ENCODE peak calls at places on chromosomes 12 and 14, in seven cellular contexts. W is right lobe of liver, I is adrenal gland, O is mesothelial cell of epicardium, R is astrocyte, N is HFF-Myc, J is PC-3. H is an unnamed sample.

GRCh38 chr12:119621878-119622277 is 28.3 kb downstream of the TMEM233 start:
- DNase-seq in W (no peak), I (no peak), O (no peak), R (peak; percentile 18), N (no peak), J (no peak), H (no peak)

GRCh38 chr12:108881953-108882352 is 2.1 kb downstream of the DAO start:
- DNase-seq in W (no peak), I (no peak), O (no peak), R (no peak), N (no peak), J (peak; percentile 42), H (no peak)

GRCh38 chr12:15122349-15122748 is 98.9 kb downstream of the RERG start:
- DNase-seq in W (no peak), I (peak; percentile 69), O (no peak), R (no peak), N (no peak), J (no peak), H (no peak)

GRCh38 chr12:108193493-108193892 is 64.4 kb downstream of the WSCD2 start:
- DNase-seq in W (no peak), I (no peak), O (no peak), R (no peak), N (no peak), J (no peak), H (no peak)

GRCh38 chr12:2894961-2895360 is 4.3 kb downstream of the TULP3 start:
- DNase-seq in W (no peak), I (no peak), O (no peak), R (no peak), N (no peak), J (no peak), H (no peak)

GRCh38 chr12:64672925-64673409 is 62.7 kb downstream of the RASSF3 start:
- DNase-seq in W (no peak), I (peak; percentile 84), O (peak; percentile 23), R (peak; percentile 43), N (peak; percentile 82), J (peak; percentile 42), H (peak; percentile 94)

GRCh38 chr12:100584261-100584660 is 10.8 kb downstream of the GAS2L3 start:
- DNase-seq in W (no peak), I (no peak), O (no peak), R (no peak), N (no peak), J (no peak), H (no peak)

GRCh38 chr12:65631621-65632111 is 192.6 kb upstream of the HMGA2 start:
- DNase-seq in W (no peak), I (no peak), O (no peak), R (peak; percentile 100), N (peak; percentile 87), J (peak; percentile 99), H (no peak)

GRCh38 chr14:95233702-95234241 is 76.4 kb upstream of the DICER1 start:
- DNase-seq in W (no peak), I (peak; percentile 63), O (no peak), R (no peak), N (no peak), J (no peak), H (no peak)

GRCh38 chr12:50764116-50764860 is 387 bp downstream of the ATF1 start:
- DNase-seq in W (peak; percentile 84), I (no peak), O (peak; percentile 67), R (no peak), N (no peak), J (no peak), H (peak; percentile 71)

GRCh38 chr12:101414533-101415119 is 7.1 kb upstream of the ARL1 start:
- DNase-seq in W (no peak), I (peak; percentile 58), O (no peak), R (peak; percentile 25), N (peak; percentile 56), J (peak; percentile 88), H (no peak)

GRCh38 chr12:123165537-123165936 is 14.6 kb upstream of the PITPNM2 start:
- DNase-seq in W (no peak), I (no peak), O (no peak), R (no peak), N (no peak), J (no peak), H (no peak)

GRCh38 chr12:60262378-60262777 is 666.5 kb downstream of the SLC16A7 start:
- DNase-seq in W (no peak), I (no peak), O (no peak), R (no peak), N (no peak), J (no peak), H (no peak)

GRCh38 chr12:60263146-60263545 is 667.3 kb downstream of the SLC16A7 start:
- DNase-seq in W (no peak), I (no peak), O (no peak), R (peak; percentile 8), N (no peak), J (peak; percentile 78), H (no peak)

GRCh38 chr12:60266381-60266852 is 670.6 kb downstream of the SLC16A7 start:
- DNase-seq in W (no peak), I (no peak), O (no peak), R (peak; percentile 86), N (no peak), J (peak; percentile 91), H (no peak)

GRCh38 chr12:60265741-60266140 is 669.9 kb downstream of the SLC16A7 start:
- DNase-seq in W (no peak), I (no peak), O (no peak), R (no peak), N (no peak), J (peak; percentile 25), H (no peak)

DNA sequence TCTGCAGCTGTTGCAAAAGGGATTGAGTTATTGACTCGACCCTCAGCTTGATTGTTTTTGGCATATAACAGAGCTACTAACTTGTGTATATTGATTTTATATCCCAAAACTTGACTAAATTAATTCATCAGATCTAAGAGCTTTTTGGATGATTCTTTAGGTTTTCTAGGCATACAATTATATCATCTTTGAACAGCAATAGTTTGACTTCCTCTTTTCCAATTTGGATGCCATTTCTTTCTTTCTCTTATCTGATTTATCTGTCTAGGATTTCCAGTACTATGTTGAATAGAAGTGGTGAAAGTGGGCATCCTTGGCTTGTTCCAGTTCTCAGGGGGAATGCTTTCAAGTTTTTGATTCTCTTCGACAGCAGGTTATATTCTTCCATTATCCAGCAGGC is 668.3 kb downstream of the SLC16A7 start:
- DNase-seq in W (no peak), I (no peak), O (no peak), R (no peak), N (no peak), J (no peak), H (no peak)
- TF ChIP-seq CTCF in W (no peak), I (no peak), O (no peak), R (no peak), N (no peak), J (no peak), H (no peak)

DNA sequence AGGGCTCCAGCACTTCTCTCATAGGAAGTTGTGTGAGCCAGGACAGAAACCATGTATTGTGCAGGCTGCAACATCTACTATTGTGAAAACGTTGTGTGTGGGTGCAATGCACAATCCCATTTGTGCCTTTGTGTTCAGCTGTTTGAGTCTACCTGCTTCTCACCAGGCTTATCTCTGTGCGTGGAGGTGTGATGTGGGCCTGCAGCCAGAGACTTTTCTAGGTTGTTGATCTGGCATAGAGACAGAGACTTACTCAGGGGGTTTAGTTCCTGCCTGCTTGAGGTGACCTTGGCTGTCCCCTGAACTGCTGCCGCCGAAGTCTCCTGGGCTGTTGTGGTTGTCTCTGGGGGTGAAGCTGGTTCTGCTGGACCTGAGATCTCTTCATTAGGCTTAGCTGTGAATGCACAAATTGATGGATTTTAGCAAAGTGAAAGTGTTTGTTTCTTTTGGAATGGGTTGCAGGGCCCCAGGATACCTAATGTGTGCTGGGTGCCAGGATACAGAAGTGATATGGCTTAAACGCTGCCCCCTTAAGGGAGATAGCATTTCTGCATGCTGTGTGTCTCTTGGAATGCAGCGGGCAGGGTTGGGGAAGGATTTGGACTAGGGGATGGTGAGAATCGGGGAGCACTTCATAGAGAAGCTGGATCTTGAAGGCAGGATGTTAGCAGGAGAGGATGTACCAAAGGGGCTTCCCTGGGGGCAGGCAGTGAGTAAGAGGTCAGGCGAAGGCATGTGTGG is 2.5 kb downstream of the LACRT start:
- DNase-seq in W (no peak), I (no peak), O (no peak), R (no peak), N (no peak), J (no peak), H (no peak)
- TF ChIP-seq CTCF in W (no peak), I (no peak), O (no peak), R (no peak), N (no peak), J (peak; percentile 33), H (no peak)

DNA sequence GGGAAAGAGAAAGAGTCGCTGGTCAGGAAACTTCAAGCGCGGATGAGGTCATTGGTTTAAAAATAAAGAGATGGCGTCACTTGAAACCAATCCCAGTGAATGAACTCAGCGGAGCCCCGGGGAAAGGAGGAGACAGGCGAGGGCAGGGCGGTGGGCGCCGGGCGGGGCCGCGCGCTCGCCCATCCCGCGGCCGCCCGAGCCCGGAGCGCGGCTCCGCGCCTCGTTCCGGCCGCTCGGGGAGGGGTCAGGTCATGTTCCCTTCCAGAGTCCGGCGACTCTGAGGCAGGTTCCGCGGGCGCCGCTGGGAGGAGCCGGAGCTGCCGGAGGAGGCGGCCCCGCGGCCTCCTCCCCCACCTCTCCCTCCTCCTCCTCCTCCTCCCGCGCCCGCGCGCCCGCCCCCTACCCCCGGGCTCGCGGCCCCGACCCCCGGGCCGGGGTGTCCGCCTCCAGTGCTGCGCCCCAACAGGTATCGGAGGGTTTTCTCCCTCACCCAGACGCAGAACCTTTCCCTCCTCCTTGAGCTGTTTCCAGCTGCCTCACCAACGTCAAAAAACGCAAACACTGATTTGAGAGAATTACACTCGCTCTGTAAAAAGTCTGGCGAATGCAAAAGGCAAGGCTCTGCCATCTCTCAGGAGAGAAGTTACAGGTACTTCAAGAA is at the start of gene DUSP16:
- DNase-seq in W (peak; percentile 98), I (peak; percentile 97), O (peak; percentile 59), R (peak; percentile 88), N (peak; percentile 88), J (peak; percentile 87), H (peak; percentile 95)
- TF ChIP-seq CTCF in W (peak; percentile 25), I (no peak), O (no peak), R (no peak), N (no peak), J (no peak), H (no peak)

GRCh38 chr12:132454949-132455418 is 35.0 kb upstream of the FBRSL1 start:
- DNase-seq in W (no peak), I (no peak), O (no peak), R (no peak), N (no peak), J (no peak), H (no peak)

GRCh38 chr12:132454154-132454948 is 35.6 kb upstream of the FBRSL1 start:
- DNase-seq in W (no peak), I (no peak), O (no peak), R (no peak), N (no peak), J (no peak), H (peak; percentile 7)

GRCh38 chr12:132456944-132457495 is 32.9 kb upstream of the FBRSL1 start:
- DNase-seq in W (peak; percentile 48), I (no peak), O (no peak), R (no peak), N (no peak), J (no peak), H (no peak)

GRCh38 chr12:132456186-132456943 is 33.6 kb upstream of the FBRSL1 start:
- DNase-seq in W (peak; percentile 49), I (no peak), O (no peak), R (no peak), N (no peak), J (no peak), H (no peak)

DNA sequence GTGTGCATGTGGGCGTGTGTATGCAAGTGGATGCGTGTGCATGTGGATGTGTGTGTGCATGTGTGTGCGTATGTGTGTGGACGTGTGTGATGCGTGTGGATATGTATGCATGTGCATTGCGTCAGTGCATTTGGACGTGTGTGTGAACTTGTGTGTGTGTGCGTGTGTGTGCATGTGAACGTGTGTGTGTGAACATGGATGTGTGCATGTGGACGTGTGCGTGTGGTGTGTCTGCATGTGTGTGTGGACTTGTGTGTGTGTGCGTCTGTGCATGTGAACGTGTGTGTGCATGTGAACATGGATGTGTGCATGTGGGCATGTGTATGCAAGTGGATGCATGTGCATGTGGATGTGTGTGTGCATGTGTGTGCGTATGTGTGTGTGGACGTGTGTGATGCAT is 34.4 kb upstream of the FBRSL1 start:
- DNase-seq in W (no peak), I (no peak), O (no peak), R (no peak), N (no peak), J (no peak), H (no peak)
- TF ChIP-seq CTCF in W (no peak), I (no peak), O (no peak), R (no peak), N (no peak), J (no peak), H (no peak)

H was measured in mucosa of descending colon.